ENCODE peak calls at places on chromosome 1, in seven cellular contexts. Y is HCT116; Z is fibroblast of lung; M is CD4-positive, alpha-beta memory T cell; N is left ventricle myocardium inferior; E is AG04450; H is spleen. U is an unnamed sample. For H3K9me3, the result is how much of the 10 kb centered on the place peaks cover.

GRCh38 chr1:11526071-11526895 is 47.3 kb downstream of the DISP3 start:
- DNase-seq in E (no peak), N (no peak), H (no peak), M (no peak), Z (no peak), Y (no peak), U (no peak)

GRCh38 chr1:234958702-234959649 is 169.7 kb downstream of the TOMM20 start:
- DNase-seq in M (no peak), Z (no peak), E (no peak), H (no peak), Y (no peak), N (no peak), U (peak)

GRCh38 chr1:203572134-203572625 is 54.5 kb upstream of the ATP2B4 start:
- DNase-seq in N (no peak), Y (no peak), E (no peak), H (no peak), Z (peak), M (no peak), U (no peak)

GRCh38 chr1:106290805-106291537 is 765.5 kb upstream of the PRMT6 start:
- DNase-seq in Y (no peak), M (no peak), Z (peak), H (no peak), E (no peak), N (no peak), U (no peak)

GRCh38 chr1:205343431-205344009 is 13.2 kb downstream of the KLHDC8A start:
- DNase-seq in N (no peak), E (no peak), Y (no peak), M (no peak), Z (no peak), H (peak), U (no peak)

GRCh38 chr1:228060458-228061190 is 21.9 kb upstream of the ARF1 start:
- DNase-seq in H (peak), Z (no peak), M (no peak), Y (no peak), E (no peak), N (no peak), U (no peak)

GRCh38 chr1:184792450-184792969 is 37.9 kb upstream of the EDEM3 start:
- DNase-seq in Z (peak), N (peak), M (no peak), H (no peak), Y (peak), E (peak), U (peak)

GRCh38 chr1:12556368-12556930 is 61.6 kb downstream of the DHRS3 start:
- DNase-seq in Y (no peak), N (peak), E (peak), Z (peak), M (no peak), H (no peak), U (peak)

GRCh38 chr1:86940599-86940998 is 26.2 kb downstream of the HS2ST1 start:
- DNase-seq in Z (no peak), Y (no peak), N (no peak), H (no peak), M (no peak), E (no peak), U (no peak)

GRCh38 chr1:23202263-23202749 is 15.0 kb downstream of the HTR1D start:
- DNase-seq in N (no peak), E (no peak), Z (peak), H (no peak), M (no peak), Y (no peak), U (no peak)

GRCh38 chr1:206021008-206021795 is 2.5 kb downstream of the CTSE start:
- DNase-seq in N (no peak), E (no peak), H (no peak), Z (no peak), Y (no peak), M (no peak), U (no peak)

GRCh38 chr1:115457295-115457694 is 119.2 kb upstream of the NGF start:
- DNase-seq in Z (no peak), N (no peak), Y (no peak), M (no peak), H (no peak), E (no peak), U (no peak)

GRCh38 chr1:77539510-77540142 is 142.8 kb downstream of the ZZZ3 start:
- DNase-seq in H (no peak), M (no peak), N (no peak), Y (no peak), E (peak), Z (peak), U (no peak)

GRCh38 chr1:42780176-42780575 is 4.6 kb upstream of the TMEM269 start:
- DNase-seq in N (no peak), M (no peak), Y (no peak), H (no peak), Z (no peak), E (no peak), U (no peak)

GRCh38 chr1:32239790-32240139 is 7.3 kb upstream of the FAM167B start:
- DNase-seq in H (no peak), N (no peak), E (no peak), Y (no peak), Z (no peak), M (no peak), U (peak)

GRCh38 chr1:79105499-79105898 is 99.0 kb upstream of the ADGRL4 start:
- DNase-seq in Y (no peak), H (no peak), M (no peak), N (no peak), E (no peak), Z (peak), U (no peak)

GRCh38 chr1:79113836-79114235 is 107.3 kb upstream of the ADGRL4 start:
- DNase-seq in N (no peak), E (no peak), M (no peak), H (no peak), Y (no peak), Z (no peak), U (no peak)

GRCh38 chr1:79109445-79109844 is 102.9 kb upstream of the ADGRL4 start:
- DNase-seq in H (no peak), M (no peak), Y (no peak), Z (no peak), E (no peak), N (no peak), U (no peak)

DNA sequence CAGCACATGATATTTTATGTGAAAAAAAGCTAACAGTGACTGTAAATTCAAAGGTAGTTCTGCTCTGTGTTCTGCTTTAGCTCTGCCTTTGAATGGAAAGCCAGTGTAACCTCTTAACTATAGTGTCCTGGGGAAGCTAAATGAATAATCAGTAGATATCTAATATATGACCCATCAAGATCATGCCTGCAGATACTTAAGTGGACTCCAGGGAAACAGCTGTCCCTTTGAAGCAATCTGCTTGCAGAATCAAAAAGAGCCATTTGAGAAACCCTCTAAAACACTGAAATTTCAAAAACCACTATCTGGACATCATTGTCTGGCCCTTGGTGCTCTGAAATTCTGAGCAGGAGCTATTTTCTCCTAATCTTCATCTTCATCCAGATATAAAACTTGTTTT is 104.2 kb upstream of the ADGRL4 start:
- DNase-seq in H (no peak), Z (no peak), Y (no peak), N (no peak), M (no peak), E (no peak), U (no peak)
- H3K9me3 ChIP-seq in H (under half), Z (under half), Y (under half), N (under half), M (under half), E (under half), U (under half)

GRCh38 chr1:226672217-226672838 is 66.8 kb downstream of the ITPKB start:
- DNase-seq in Y (no peak), H (no peak), M (no peak), N (no peak), Z (no peak), E (no peak), U (peak)
- H3K27ac ChIP-seq in Y (no peak), H (peak), M (peak), N (peak), Z (no peak), E (no peak), U (peak)

DNA sequence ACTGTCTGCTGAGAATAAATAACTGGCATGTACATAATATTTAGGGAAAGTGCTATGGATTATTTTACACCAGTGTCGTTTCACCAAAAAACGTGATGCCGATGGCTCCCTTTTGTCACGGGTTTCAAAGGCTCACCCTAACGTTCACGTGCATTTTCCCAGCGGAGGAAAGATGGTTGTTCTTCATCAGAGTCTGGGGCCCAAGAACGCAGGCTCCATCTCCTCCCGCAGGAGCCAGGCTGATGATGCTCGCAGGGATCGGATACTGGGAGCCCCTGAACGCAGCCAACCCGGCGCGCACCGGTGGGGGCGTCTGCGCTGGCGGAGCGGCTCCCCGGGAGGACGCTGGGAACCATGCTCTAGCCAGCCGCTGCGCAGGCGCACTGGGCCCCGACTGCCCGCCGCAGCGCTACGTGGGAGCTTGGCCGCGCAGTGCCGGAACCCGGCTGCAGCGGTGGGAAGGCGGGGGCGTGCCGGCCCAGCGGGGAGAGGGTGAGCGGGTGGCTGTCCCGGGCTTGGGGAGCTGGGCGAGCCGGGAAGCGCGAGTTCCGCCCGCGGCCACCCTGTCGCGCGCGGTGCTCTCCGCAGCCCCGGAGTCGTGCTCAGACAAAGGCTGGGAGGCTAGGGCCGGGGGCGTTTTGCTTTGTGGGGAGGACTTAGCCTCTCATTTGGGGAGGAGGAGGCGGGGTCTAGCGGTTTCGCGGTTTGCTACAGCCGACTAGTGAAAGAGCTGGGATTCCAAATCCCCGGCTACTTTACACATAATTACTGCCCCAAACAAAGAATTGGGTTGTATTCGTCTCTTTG is at the start of gene ZFP69B:
- DNase-seq in M (peak), Y (no peak), N (peak), E (peak), Z (peak), H (peak), U (peak)
- H3K9me3 ChIP-seq in M (under half), Y (under half), N (under half), E (under half), Z (under half), H (under half), U (under half)

DNA sequence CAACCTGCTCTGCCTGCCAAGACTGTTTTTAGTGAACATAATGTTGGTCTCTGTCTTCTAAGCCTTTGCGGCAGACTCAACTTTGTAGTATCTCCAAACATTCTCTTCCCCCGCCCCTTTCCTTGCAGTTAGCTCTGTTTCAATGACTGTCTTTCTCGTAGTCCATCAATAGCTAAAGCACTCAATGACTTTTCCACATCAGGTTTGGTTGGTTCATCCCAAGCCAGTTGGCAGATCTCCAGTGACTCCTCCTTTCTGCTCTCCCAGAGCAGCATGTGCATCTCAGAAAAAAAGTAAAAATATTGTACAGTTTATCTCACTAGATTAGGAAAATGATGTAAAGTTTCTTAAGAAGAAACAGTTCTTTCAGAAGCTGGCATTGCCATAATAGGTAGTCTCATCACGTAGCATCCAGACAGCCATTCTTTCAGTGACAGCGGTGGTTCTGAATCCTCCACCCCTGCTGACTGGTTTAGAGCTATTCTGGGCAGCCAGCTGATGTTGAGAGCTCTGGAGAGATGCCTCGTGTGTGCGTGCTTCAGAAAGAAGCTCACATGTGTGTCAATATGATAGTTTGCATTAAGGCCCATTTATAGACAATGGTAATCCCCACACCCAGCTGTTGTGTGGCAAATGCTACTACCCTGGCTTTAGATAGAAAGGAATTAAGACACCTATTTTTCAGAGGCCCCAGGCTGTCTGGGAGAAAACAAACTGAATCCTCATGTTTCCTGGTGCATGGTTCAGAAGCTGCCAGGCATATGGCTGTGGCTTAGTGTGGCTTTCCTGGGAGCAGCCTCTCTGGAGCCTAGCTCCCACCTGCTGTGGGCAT is 53.2 kb downstream of the CNN3 start:
- DNase-seq in M (no peak), N (no peak), H (no peak), E (no peak), Z (peak), Y (no peak), U (no peak)
- H3K27ac ChIP-seq in M (no peak), N (peak), H (no peak), E (no peak), Z (no peak), Y (no peak), U (no peak)

U was measured in Peyer's patch.